ENCODE peak calls at places on chromosomes 12 and 14, in six cellular contexts. Q, R, L, X, Y and T are unnamed samples.

GRCh38 chr14:52918486-52918885 is 32.4 kb downstream of the FERMT2 start:
- DNase-seq in R (no peak), Q (peak), X (no peak), L (no peak), Y (no peak), T (no peak)

GRCh38 chr12:126163984-126164383 is 1098.7 kb downstream of the AACS start:
- DNase-seq in R (no peak), Q (no peak), L (no peak), Y (no peak), X (no peak), T (no peak)

GRCh38 chr14:71472281-71472960 is 459.8 kb upstream of the RGS6 start:
- DNase-seq in R (no peak), Q (peak), L (no peak), Y (no peak), X (no peak), T (peak)

GRCh38 chr12:102948941-102949352 is 8.5 kb upstream of the ASCL1 start:
- DNase-seq in X (peak), Y (no peak), L (peak), R (no peak), Q (peak), T (peak)

GRCh38 chr14:77197988-77198387 is 16.4 kb downstream of the TMEM63C start:
- DNase-seq in Q (no peak), Y (no peak), R (no peak), X (no peak), L (no peak), T (no peak)

GRCh38 chr12:27644446-27644845 is 51.8 kb upstream of the REP15 start:
- DNase-seq in X (no peak), R (no peak), Y (no peak), L (no peak), Q (peak), T (peak)

GRCh38 chr12:123886931-123887582 is 85.6 kb downstream of the CCDC92 start:
- DNase-seq in L (no peak), R (no peak), Y (no peak), Q (no peak), X (no peak), T (no peak)

GRCh38 chr12:54030889-54031860 is 1.7 kb upstream of the HOXC5 start:
- DNase-seq in L (no peak), X (peak), Q (peak), R (no peak), Y (no peak), T (peak)

GRCh38 chr12:1591029-1591428 is 3.4 kb downstream of the FBXL14 start:
- DNase-seq in Q (no peak), X (peak), L (peak), Y (peak), R (no peak), T (peak)
- H3K4me3 ChIP-seq in Q (peak), X (peak), L (peak), Y (peak), R (no peak), T (peak)

GRCh38 chr12:110960795-110961194 is 40.4 kb upstream of the MYL2 start:
- DNase-seq in R (no peak), Q (no peak), X (no peak), Y (no peak), L (no peak), T (no peak)
- H3K4me3 ChIP-seq in R (no peak), Q (no peak), X (no peak), Y (no peak), L (no peak), T (no peak)

GRCh38 chr12:132435486-132436187 is 54.3 kb upstream of the FBRSL1 start:
- DNase-seq in R (no peak), Y (no peak), L (no peak), Q (no peak), X (no peak), T (no peak)

GRCh38 chr12:132438139-132438700 is 51.7 kb upstream of the FBRSL1 start:
- DNase-seq in R (no peak), Q (no peak), X (peak), L (no peak), Y (no peak), T (no peak)

GRCh38 chr12:132436791-132437251 is 53.1 kb upstream of the FBRSL1 start:
- DNase-seq in Y (no peak), L (no peak), X (no peak), Q (no peak), R (no peak), T (no peak)

GRCh38 chr12:132438726-132439125 is 51.2 kb upstream of the FBRSL1 start:
- DNase-seq in Q (no peak), Y (no peak), L (no peak), X (peak), R (no peak), T (no peak)

DNA sequence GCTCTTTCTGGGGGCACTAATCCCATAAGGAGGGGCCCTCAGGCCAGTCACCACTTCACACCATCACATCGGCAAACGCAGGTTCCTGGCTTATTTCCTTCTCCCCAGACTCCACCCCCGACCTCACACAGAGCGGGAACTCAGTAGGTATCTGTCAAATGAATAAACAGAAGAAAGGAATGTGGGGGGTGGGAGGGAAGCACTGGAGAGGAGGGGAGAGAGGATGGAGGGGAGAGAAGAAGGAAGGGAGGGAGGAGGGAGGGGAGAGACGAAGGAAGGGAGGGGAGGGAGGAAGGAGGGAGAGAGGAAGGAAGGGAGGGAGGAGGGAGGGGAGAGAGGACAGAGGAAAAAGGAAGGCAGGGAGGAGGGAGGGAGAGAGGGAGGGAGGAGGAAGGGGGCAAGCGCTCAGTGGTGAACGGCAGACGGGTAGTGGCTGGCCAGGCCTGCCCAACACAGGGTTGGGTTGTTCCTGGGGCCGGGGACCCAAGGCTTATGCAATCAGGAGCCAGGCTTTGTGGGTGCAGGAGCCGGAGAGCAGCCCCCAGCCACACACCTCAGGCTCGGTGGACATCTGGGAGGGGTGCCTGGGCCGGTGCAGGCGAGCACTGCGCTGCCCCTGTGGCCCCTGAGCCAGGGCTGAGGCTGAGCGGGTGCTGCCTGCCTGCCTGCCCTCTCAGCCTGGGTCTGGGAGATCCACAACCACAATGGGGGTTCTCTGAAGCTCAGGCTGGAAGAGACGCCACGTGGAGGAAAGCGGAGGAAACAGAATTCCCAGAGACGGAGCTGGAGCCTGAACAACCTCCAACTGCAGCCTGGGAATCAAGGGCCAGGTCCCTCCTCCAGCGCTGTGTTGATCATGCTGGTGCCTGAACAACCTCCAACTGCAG is 52.5 kb upstream of the FBRSL1 start:
- DNase-seq in Y (no peak), Q (no peak), L (no peak), R (no peak), X (peak), T (no peak)
- H3K4me3 ChIP-seq in Y (no peak), Q (no peak), L (no peak), R (no peak), X (peak), T (no peak)

DNA sequence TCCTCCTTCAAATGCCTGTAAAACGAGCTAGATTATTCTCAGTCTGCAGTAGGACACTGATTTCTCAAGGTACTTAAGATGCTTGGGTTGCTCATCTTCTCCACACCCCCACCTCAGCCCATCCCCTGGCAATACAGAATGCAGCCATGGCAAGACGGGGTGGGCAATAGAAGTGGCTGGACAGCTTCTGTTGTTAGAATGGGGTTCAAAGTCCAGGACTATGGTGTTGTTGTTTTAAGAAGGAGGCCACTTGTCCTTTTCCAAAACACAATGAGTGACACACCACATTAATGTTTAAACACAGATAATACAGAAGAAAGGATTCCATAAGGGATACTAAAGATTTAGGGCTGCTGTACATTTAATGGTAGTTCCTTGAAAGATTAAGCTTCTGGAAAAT is 188.9 kb upstream of the BCL2L14 start:
- DNase-seq in Y (no peak), L (no peak), X (no peak), R (no peak), Q (no peak), T (no peak)
- H3K4me3 ChIP-seq in Y (no peak), L (no peak), X (no peak), R (no peak), Q (no peak), T (no peak)

DNA sequence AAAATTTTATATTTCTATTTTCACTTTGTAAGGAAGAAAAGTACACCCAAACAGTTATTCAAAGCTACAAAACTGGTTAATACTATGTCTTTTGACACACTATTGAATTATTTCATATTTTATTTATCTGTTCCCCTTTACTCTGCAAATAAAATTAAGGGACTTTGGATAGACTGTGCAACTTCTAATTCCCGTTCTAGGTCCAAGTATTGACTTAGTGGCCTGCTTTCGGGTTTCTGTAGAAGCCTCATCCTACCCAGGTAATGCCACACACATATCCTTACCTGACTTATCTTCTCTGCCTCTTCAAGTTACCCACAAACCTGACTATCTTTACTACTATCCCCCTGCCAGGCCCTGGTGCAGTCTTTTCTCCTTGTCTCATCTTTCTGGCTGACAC is 156.3 kb upstream of the TMTC2 start:
- DNase-seq in X (no peak), Y (no peak), Q (no peak), L (no peak), R (no peak), T (no peak)
- H3K4me3 ChIP-seq in X (no peak), Y (no peak), Q (no peak), L (no peak), R (no peak), T (no peak)

GRCh38 chr14:81423504-81423903 is 23.4 kb upstream of the STON2 start:
- DNase-seq in Y (no peak), L (no peak), X (no peak), Q (no peak), R (peak), T (no peak)
- H3K4me3 ChIP-seq in Y (no peak), L (no peak), X (no peak), Q (no peak), R (no peak), T (no peak)

DNA sequence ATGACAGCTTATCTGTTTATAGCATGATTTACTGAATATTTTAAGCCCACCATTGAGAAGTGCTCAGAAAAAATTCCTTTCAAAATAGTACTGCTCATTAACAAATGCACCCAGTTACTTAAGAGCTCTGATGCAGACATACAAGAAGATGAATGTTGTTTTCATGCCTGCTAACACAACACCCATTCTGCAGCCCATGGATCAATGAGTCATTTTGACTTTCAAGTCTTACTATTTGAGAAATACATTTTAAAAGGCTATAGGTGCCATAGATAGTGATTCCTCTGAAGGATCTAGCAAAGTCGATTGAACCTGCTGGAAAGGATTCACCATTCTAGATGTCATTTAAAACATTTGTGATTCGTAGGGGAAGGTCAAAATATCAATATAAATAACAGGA is 85.1 kb upstream of the ADAMTS20 start:
- DNase-seq in X (no peak), Y (no peak), Q (no peak), R (no peak), L (no peak), T (no peak)
- H3K4me3 ChIP-seq in X (no peak), Y (no peak), Q (no peak), R (no peak), L (no peak), T (no peak)